ENCODE peak calls at places on chromosome 17, in nine cellular contexts. N, G, M, S, L, V, B, K and J are unnamed samples.
A peak's percentile ranks its signal among the peaks of the same experiment; 100 is the strongest.

GRCh38 chr17:63820963-63821561 is 6.2 kb upstream of the PSMC5 start:
- DNase-seq in N (no peak), G (no peak), M (no peak), S (no peak), L (no peak), V (no peak), B (no peak), K (no peak), J (no peak)

GRCh38 chr17:40561871-40562611 is 3.2 kb downstream of the CCR7 start:
- DNase-seq in N (no peak), G (peak; percentile 78), M (no peak), S (peak; percentile 71), L (peak; percentile 42), V (no peak), B (no peak), K (no peak), J (peak; percentile 68)

GRCh38 chr17:82848022-82848592 is 8.3 kb upstream of the ZNF750 start:
- DNase-seq in N (peak; percentile 70), G (no peak), M (peak; percentile 79), S (no peak), L (no peak), V (no peak), B (no peak), K (peak; percentile 83), J (no peak)

GRCh38 chr17:50501054-50501453 is 7.2 kb upstream of the MYCBPAP start:
- DNase-seq in N (no peak), G (no peak), M (no peak), S (peak; percentile 26), L (no peak), V (peak; percentile 76), B (peak; percentile 50), K (peak; percentile 73), J (peak; percentile 79)

GRCh38 chr17:79834575-79835469 is 4.4 kb downstream of the CBX4 start:
- DNase-seq in N (no peak), G (no peak), M (no peak), S (no peak), L (peak; percentile 90), V (peak; percentile 35), B (no peak), K (no peak), J (peak; percentile 97)

GRCh38 chr17:4318596-4318995 is 47.9 kb downstream of the UBE2G1 start:
- DNase-seq in N (no peak), G (no peak), M (peak; percentile 51), S (no peak), L (no peak), V (no peak), B (no peak), K (no peak), J (no peak)

GRCh38 chr17:57788710-57789109 is 43.6 kb upstream of the CCDC182 start:
- DNase-seq in N (no peak), G (no peak), M (no peak), S (no peak), L (no peak), V (no peak), B (no peak), K (no peak), J (no peak)

GRCh38 chr17:68200689-68201424 is 47.0 kb upstream of the AMZ2 start:
- DNase-seq in N (peak; percentile 34), G (no peak), M (peak; percentile 62), S (peak; percentile 58), L (peak; percentile 97), V (peak; percentile 83), B (peak; percentile 58), K (peak; percentile 75), J (peak; percentile 99)

GRCh38 chr17:44987194-44987882 is 19.2 kb upstream of the C1QL1 start:
- DNase-seq in N (no peak), G (no peak), M (no peak), S (no peak), L (peak; percentile 90), V (no peak), B (no peak), K (no peak), J (peak; percentile 93)

GRCh38 chr17:77631307-77631706 is 327.2 kb upstream of the TNRC6C start:
- DNase-seq in N (no peak), G (no peak), M (no peak), S (no peak), L (no peak), V (no peak), B (no peak), K (no peak), J (no peak)

GRCh38 chr17:63772801-63773271 is 561 bp downstream of the CCDC47 start:
- DNase-seq in N (peak; percentile 38), G (no peak), M (peak; percentile 31), S (peak; percentile 26), L (no peak), V (peak; percentile 30), B (no peak), K (peak; percentile 31), J (no peak)

GRCh38 chr17:50114401-50114800 is 15.6 kb downstream of the SAMD14 start:
- DNase-seq in N (no peak), G (no peak), M (no peak), S (no peak), L (no peak), V (no peak), B (no peak), K (no peak), J (no peak)

GRCh38 chr17:59296190-59296589 is 35.3 kb upstream of the YPEL2 start:
- DNase-seq in N (no peak), G (no peak), M (no peak), S (no peak), L (no peak), V (peak; percentile 72), B (no peak), K (no peak), J (no peak)

GRCh38 chr17:45751466-45751865 is 32.7 kb upstream of the CRHR1 start:
- DNase-seq in N (no peak), G (no peak), M (no peak), S (no peak), L (no peak), V (no peak), B (no peak), K (no peak), J (no peak)

GRCh38 chr17:19590912-19591551 is 57.4 kb downstream of the SLC47A1 start:
- DNase-seq in N (no peak), G (no peak), M (no peak), S (no peak), L (peak; percentile 49), V (no peak), B (no peak), K (peak; percentile 10), J (peak; percentile 71)

GRCh38 chr17:58680038-58680369 is 11.8 kb downstream of the TEX14 start:
- DNase-seq in N (no peak), G (no peak), M (no peak), S (no peak), L (peak; percentile 15), V (no peak), B (no peak), K (no peak), J (no peak)

GRCh38 chr17:35944151-35944550 is 638 bp upstream of the LYZL6 start:
- DNase-seq in N (no peak), G (no peak), M (no peak), S (no peak), L (no peak), V (no peak), B (no peak), K (no peak), J (no peak)

GRCh38 chr17:35942588-35943186 is 826 bp downstream of the LYZL6 start:
- DNase-seq in N (no peak), G (no peak), M (no peak), S (no peak), L (no peak), V (no peak), B (no peak), K (no peak), J (peak; percentile 55)

GRCh38 chr17:35947156-35947585 is 3.7 kb upstream of the LYZL6 start:
- DNase-seq in N (peak; percentile 14), G (no peak), M (peak; percentile 21), S (peak; percentile 65), L (peak; percentile 81), V (peak; percentile 62), B (peak; percentile 46), K (peak; percentile 52), J (peak; percentile 91)

GRCh38 chr17:35948092-35948491 is 4.6 kb upstream of the LYZL6 start:
- DNase-seq in N (no peak), G (no peak), M (no peak), S (no peak), L (no peak), V (no peak), B (no peak), K (no peak), J (no peak)

GRCh38 chr17:35943537-35943936 is at the start of gene LYZL6:
- DNase-seq in N (no peak), G (no peak), M (no peak), S (no peak), L (no peak), V (no peak), B (no peak), K (no peak), J (no peak)
- H3K27ac ChIP-seq in N (no peak within 1 kb of the TSS), G (no peak within 1 kb of the TSS), M (no peak within 1 kb of the TSS), S (no peak within 1 kb of the TSS), L (no peak within 1 kb of the TSS), V (no peak within 1 kb of the TSS), B (no peak within 1 kb of the TSS), K (no peak within 1 kb of the TSS), J (peak within 1 kb of the TSS; percentile 12)

DNA sequence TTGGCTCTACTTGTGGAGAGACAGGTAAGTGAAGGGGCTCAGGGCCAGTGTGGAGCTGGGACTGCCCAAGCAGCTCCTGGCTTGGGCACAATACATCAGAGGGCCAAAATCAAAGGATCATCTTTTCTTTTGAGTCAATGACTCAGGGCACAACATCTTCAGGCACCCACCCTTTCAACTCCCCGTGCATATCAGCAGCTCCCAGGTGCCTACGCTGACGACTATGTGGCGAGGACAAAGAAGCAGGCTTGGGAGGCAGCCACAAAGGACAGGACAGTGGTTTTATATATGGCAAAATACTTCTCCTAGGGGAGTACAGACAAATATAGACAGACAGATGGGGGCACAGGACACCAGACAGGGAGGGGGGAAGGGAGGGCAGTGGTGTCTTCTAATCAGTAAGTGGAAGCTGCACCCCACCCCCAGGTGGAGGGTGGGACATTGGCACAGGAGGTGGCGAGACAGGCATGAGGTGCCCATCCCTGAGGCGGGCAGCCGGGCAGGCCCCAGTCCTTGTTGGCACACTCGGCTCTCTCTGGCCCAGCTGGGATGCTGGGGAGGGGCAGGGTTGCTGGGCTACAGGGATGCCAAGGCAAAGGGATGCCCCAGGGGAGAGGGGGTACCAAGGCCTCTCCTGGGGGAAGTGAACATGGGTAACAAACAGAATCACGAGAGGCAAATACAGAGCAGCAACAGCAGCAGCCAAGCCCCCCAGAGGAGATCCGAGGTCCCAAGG is 7.7 kb upstream of the ARL5C start:
- DNase-seq in N (no peak), G (no peak), M (no peak), S (no peak), L (peak; percentile 36), V (no peak), B (no peak), K (no peak), J (no peak)
- H3K9ac ChIP-seq in N (no peak overlapping the region), G (no peak overlapping the region), M (no peak overlapping the region), S (no peak overlapping the region), L (no peak overlapping the region), V (no peak overlapping the region), B (no peak overlapping the region), K (no peak overlapping the region), J (no peak overlapping the region)

GRCh38 chr17:9566067-9566466 is 9.6 kb downstream of the STX8 start:
- DNase-seq in N (peak; percentile 15), G (no peak), M (no peak), S (no peak), L (no peak), V (no peak), B (no peak), K (no peak), J (no peak)
- H3K27ac ChIP-seq in N (no peak overlapping the region), G (no peak overlapping the region), M (no peak overlapping the region), S (no peak overlapping the region), L (no peak overlapping the region), V (no peak overlapping the region), B (no peak overlapping the region), K (no peak overlapping the region), J (no peak overlapping the region)

GRCh38 chr17:56125830-56126819 is 27.1 kb upstream of the ANKFN1 start:
- DNase-seq in N (peak; percentile 40), G (no peak), M (peak; percentile 74), S (no peak), L (peak; percentile 59), V (peak; percentile 39), B (peak; percentile 52), K (peak; percentile 27), J (peak; percentile 76)
- H3K9ac ChIP-seq in N (no peak overlapping the region), G (no peak overlapping the region), M (no peak overlapping the region), S (no peak overlapping the region), L (no peak overlapping the region), V (no peak overlapping the region), B (no peak overlapping the region), K (no peak overlapping the region), J (no peak overlapping the region)